ENCODE peak calls at places on chromosome 10, in four cellular contexts. Q, S, R and P are unnamed samples.

GRCh38 chr10:106917452-106918055 is 247.0 kb downstream of the SORCS1 start:
- DNase-seq in S (no peak), Q (no peak), R (no peak), P (peak; percentile 66)

GRCh38 chr10:115979576-115979975 is 293.4 kb downstream of the GFRA1 start:
- DNase-seq in S (no peak), Q (no peak), R (no peak), P (no peak)

GRCh38 chr10:119221666-119222065 is 14.3 kb downstream of the GRK5 start:
- DNase-seq in Q (no peak), R (no peak), S (no peak), P (no peak)

GRCh38 chr10:46234431-46235060 is 52.3 kb upstream of the ANTXRL start:
- DNase-seq in R (no peak), Q (no peak), S (no peak), P (peak; percentile 87)

GRCh38 chr10:72083234-72084093 is 4.9 kb downstream of the SPOCK2 start:
- DNase-seq in S (no peak), R (no peak), Q (no peak), P (no peak)

GRCh38 chr10:11476035-11476434 is 135.4 kb downstream of the USP6NL start:
- DNase-seq in Q (no peak), S (no peak), R (no peak), P (no peak)

GRCh38 chr10:31751401-31752080 is 177.1 kb downstream of the ARHGAP12 start:
- DNase-seq in R (no peak), Q (no peak), S (peak; percentile 21), P (no peak)

GRCh38 chr10:30116254-30116573 is 56.8 kb upstream of the JCAD start:
- DNase-seq in R (no peak), S (no peak), Q (no peak), P (no peak)

GRCh38 chr10:113751116-113751728 is at the start of gene PLEKHS1:
- DNase-seq in R (no peak), Q (no peak), S (no peak), P (no peak)

GRCh38 chr10:125859128-125859817 is 21.8 kb downstream of the DHX32 start:
- DNase-seq in R (no peak), Q (no peak), S (no peak), P (peak; percentile 60)

GRCh38 chr10:32033171-32033570 is 23.1 kb downstream of the KIF5B start:
- DNase-seq in Q (no peak), R (peak; percentile 16), S (no peak), P (no peak)

GRCh38 chr10:35423505-35424306 is 87.4 kb downstream of the CCNY start:
- DNase-seq in R (no peak), S (peak; percentile 77), Q (no peak), P (no peak)

GRCh38 chr10:71975891-71976725 is 11.9 kb downstream of the CHST3 start:
- DNase-seq in S (peak; percentile 49), R (no peak), Q (peak; percentile 10), P (no peak)

GRCh38 chr10:127485153-127485857 is 63.8 kb upstream of the NPS start:
- DNase-seq in S (no peak), R (peak; percentile 73), Q (no peak), P (no peak)

GRCh38 chr10:10138685-10139084 is 879.0 kb upstream of the CELF2 start:
- DNase-seq in Q (no peak), S (no peak), R (no peak), P (no peak)

GRCh38 chr10:98470850-98471249 is 24.1 kb upstream of the HPS1 start:
- DNase-seq in R (no peak), Q (no peak), S (no peak), P (no peak)

GRCh38 chr10:98465866-98466265 is 19.1 kb upstream of the HPS1 start:
- DNase-seq in Q (no peak), S (no peak), R (no peak), P (peak; percentile 89)

GRCh38 chr10:98469532-98469931 is 22.8 kb upstream of the HPS1 start:
- DNase-seq in Q (no peak), R (no peak), S (no peak), P (peak; percentile 50)

GRCh38 chr10:98466916-98467505 is 20.3 kb upstream of the HPS1 start:
- DNase-seq in Q (no peak), R (no peak), S (no peak), P (no peak)

DNA sequence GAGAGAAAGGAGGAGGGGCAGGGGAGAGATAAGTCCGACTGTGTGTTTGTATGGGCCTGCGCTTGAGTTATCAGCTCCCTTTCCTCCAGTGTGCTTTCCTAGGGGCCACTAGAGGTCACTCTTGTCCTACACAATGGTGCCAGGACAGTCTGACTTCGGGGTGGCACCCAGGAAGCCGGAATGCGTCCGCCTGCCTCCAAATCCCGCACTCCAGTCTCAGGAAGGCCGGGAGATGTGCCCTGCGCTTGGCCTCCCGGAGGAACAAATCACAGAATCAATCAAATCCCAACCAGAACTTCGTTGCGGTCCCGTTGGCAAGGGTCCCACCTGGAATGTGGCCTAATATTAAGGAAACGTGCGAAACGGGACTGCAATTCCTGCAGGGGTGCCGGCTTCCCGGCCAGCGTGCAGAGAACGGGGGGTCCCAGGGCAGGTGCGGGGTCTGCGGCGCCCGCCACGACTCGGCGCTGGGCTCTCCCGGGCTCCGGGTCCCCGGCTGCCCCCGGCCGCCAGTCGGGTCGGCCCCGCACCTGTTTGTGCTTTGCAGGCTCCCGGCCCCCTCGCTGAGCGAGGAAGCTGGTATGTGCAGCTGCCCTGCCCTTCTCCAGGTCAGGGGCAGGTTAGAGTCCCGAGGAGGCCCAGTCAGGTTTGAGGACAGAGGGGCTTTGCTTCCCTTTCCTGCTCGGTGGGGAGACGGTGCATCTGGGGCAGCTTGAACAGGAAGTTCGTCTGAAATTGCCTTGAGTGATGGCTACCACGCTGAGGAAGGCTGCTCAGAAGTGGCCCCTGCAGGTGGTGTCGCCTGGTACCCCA is 21.0 kb upstream of the HPS1 start:
- DNase-seq in R (peak; percentile 91), Q (peak; percentile 90), S (peak; percentile 68), P (peak; percentile 89)
- TF ChIP-seq CTCF in R (peak; percentile 95), Q (peak; percentile 91), S (peak; percentile 94), P (peak; percentile 86)

GRCh38 chr10:28503114-28503513 is 29.8 kb upstream of the WAC start:
- DNase-seq in Q (no peak), R (no peak), S (peak; percentile 20), P (no peak)
- TF ChIP-seq CTCF in Q (no peak), R (no peak), S (peak; percentile 23), P (peak; percentile 9)

GRCh38 chr10:62133618-62134017 is 135.0 kb downstream of the RTKN2 start:
- DNase-seq in Q (peak; percentile 18), R (no peak), S (no peak), P (no peak)
- TF ChIP-seq CTCF in Q (no peak), R (no peak), S (no peak), P (no peak)

GRCh38 chr10:57260175-57260574 is 899.1 kb upstream of the ZWINT start:
- DNase-seq in S (peak; percentile 0), R (no peak), Q (no peak), P (no peak)
- TF ChIP-seq CTCF in S (no peak), R (no peak), Q (no peak), P (no peak)

GRCh38 chr10:8247191-8247590 is 192.7 kb downstream of the GATA3 start:
- DNase-seq in S (no peak), Q (no peak), R (no peak), P (no peak)
- TF ChIP-seq CTCF in S (no peak), Q (no peak), R (no peak), P (no peak)

DNA sequence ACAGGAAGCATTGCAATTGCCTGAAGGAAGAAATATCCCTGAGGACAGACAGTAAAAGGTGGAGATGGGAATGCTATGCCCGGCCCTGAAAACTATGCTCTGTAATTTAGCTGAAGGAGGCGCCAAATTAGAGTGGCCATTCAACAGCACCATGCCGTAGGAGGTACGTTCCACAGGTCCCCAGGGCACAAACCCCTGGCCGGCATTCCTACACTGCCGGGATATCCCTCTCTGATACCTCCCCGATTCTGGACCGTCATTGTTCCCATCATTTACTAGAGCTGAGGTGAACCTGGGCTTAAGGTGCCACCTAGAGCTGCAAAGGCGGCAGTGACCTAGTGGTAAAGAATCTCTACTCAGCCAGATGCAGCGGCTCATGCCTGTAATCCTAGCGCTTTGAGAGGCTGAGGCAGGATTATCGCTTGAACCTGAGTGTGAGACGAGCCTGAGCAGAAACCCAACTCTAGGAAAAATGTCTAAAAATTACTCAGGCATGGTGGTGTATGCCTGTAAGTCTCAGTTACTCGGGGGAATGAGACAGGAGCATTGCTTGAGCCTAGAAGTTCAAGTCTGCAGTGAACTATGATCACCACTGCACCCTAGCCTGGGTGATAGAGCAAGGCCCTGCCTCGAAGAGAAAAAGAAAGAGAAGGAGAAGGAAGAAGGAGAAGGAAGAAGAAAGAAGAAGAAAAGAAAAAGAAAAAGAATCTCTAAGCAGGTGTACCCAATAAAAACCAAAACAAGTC is 53.0 kb upstream of the TNKS2 start:
- DNase-seq in Q (no peak), R (peak; percentile 96), S (peak; percentile 60), P (no peak)
- TF ChIP-seq CTCF in Q (peak; percentile 12), R (peak; percentile 93), S (peak; percentile 76), P (no peak)

GRCh38 chr10:77671594-77672252 is 34.1 kb upstream of the KCNMA1 start:
- DNase-seq in S (no peak), Q (no peak), R (no peak), P (no peak)
- TF ChIP-seq CTCF in S (no peak), Q (no peak), R (peak; percentile 13), P (no peak)

GRCh38 chr10:4763960-4764428 is 62.0 kb upstream of the AKR1E2 start:
- DNase-seq in S (peak; percentile 80), Q (no peak), R (no peak), P (no peak)
- TF ChIP-seq CTCF in S (peak; percentile 38), Q (no peak), R (no peak), P (no peak)